ENCODE peak calls at places on chromosomes 12 and 14, in five cellular contexts. One of them, this sample, is unnamed.

GRCh38 chr12:32647275-32647674 is 31.8 kb upstream of the DNM1L start:
- DNase-seq in KG1: no peak
- DNase-seq in left ventricle myocardium inferior: no peak
- DNase-seq in glutamatergic neuron: no peak
- DNase-seq in stimulated activated CD8-positive, alpha-beta memory T cell treated with anti-CD3 and anti-CD28 coated beads, Interleukin-4, amount 100 ng/mL, for 48 hours: no peak
- DNase-seq in this sample: no peak

GRCh38 chr14:35234007-35234406 is 58.2 kb upstream of the PSMA6 start:
- DNase-seq in stimulated activated CD8-positive, alpha-beta memory T cell treated with anti-CD3 and anti-CD28 coated beads, Interleukin-4, amount 100 ng/mL, for 48 hours: no peak
- DNase-seq in left ventricle myocardium inferior: no peak
- DNase-seq in KG1: no peak
- DNase-seq in glutamatergic neuron: no peak
- DNase-seq in this sample: no peak

GRCh38 chr14:45199246-45199645 is 53.8 kb downstream of the MIS18BP1 start:
- DNase-seq in KG1: no peak
- DNase-seq in left ventricle myocardium inferior: no peak
- DNase-seq in stimulated activated CD8-positive, alpha-beta memory T cell treated with anti-CD3 and anti-CD28 coated beads, Interleukin-4, amount 100 ng/mL, for 48 hours: no peak
- DNase-seq in glutamatergic neuron: no peak
- DNase-seq in this sample: no peak

GRCh38 chr14:68510201-68510600 is 282.7 kb downstream of the ZFP36L1 start:
- DNase-seq in left ventricle myocardium inferior: peak
- DNase-seq in KG1: no peak
- DNase-seq in stimulated activated CD8-positive, alpha-beta memory T cell treated with anti-CD3 and anti-CD28 coated beads, Interleukin-4, amount 100 ng/mL, for 48 hours: no peak
- DNase-seq in glutamatergic neuron: no peak
- DNase-seq in this sample: peak

GRCh38 chr12:127272864-127273263 is 994.1 kb upstream of the TMEM132C start:
- DNase-seq in left ventricle myocardium inferior: no peak
- DNase-seq in glutamatergic neuron: no peak
- DNase-seq in stimulated activated CD8-positive, alpha-beta memory T cell treated with anti-CD3 and anti-CD28 coated beads, Interleukin-4, amount 100 ng/mL, for 48 hours: no peak
- DNase-seq in KG1: no peak
- DNase-seq in this sample: no peak

GRCh38 chr14:68795602-68796417 is 2.9 kb upstream of the ZFP36L1 start:
- DNase-seq in left ventricle myocardium inferior: peak
- DNase-seq in KG1: peak
- DNase-seq in stimulated activated CD8-positive, alpha-beta memory T cell treated with anti-CD3 and anti-CD28 coated beads, Interleukin-4, amount 100 ng/mL, for 48 hours: peak
- DNase-seq in glutamatergic neuron: peak
- DNase-seq in this sample: peak

GRCh38 chr12:104137175-104137901 is 672 bp downstream of the NFYB start:
- DNase-seq in stimulated activated CD8-positive, alpha-beta memory T cell treated with anti-CD3 and anti-CD28 coated beads, Interleukin-4, amount 100 ng/mL, for 48 hours: peak
- DNase-seq in left ventricle myocardium inferior: peak
- DNase-seq in glutamatergic neuron: peak
- DNase-seq in KG1: no peak
- DNase-seq in this sample: peak

GRCh38 chr14:88614218-88614907 is 51.5 kb downstream of the ZC3H14 start:
- DNase-seq in glutamatergic neuron: no peak
- DNase-seq in KG1: no peak
- DNase-seq in left ventricle myocardium inferior: no peak
- DNase-seq in stimulated activated CD8-positive, alpha-beta memory T cell treated with anti-CD3 and anti-CD28 coated beads, Interleukin-4, amount 100 ng/mL, for 48 hours: no peak
- DNase-seq in this sample: no peak

GRCh38 chr12:69022674-69023073 is 89.7 kb upstream of the CPM start:
- DNase-seq in stimulated activated CD8-positive, alpha-beta memory T cell treated with anti-CD3 and anti-CD28 coated beads, Interleukin-4, amount 100 ng/mL, for 48 hours: no peak
- DNase-seq in left ventricle myocardium inferior: no peak
- DNase-seq in KG1: no peak
- DNase-seq in glutamatergic neuron: no peak
- DNase-seq in this sample: no peak

GRCh38 chr12:58443273-58443980 is 476.9 kb downstream of the LRIG3 start:
- DNase-seq in left ventricle myocardium inferior: no peak
- DNase-seq in stimulated activated CD8-positive, alpha-beta memory T cell treated with anti-CD3 and anti-CD28 coated beads, Interleukin-4, amount 100 ng/mL, for 48 hours: peak
- DNase-seq in KG1: no peak
- DNase-seq in glutamatergic neuron: peak
- DNase-seq in this sample: no peak

GRCh38 chr14:77654001-77654431 is 37.6 kb upstream of the SPTLC2 start:
- DNase-seq in left ventricle myocardium inferior: no peak
- DNase-seq in KG1: no peak
- DNase-seq in stimulated activated CD8-positive, alpha-beta memory T cell treated with anti-CD3 and anti-CD28 coated beads, Interleukin-4, amount 100 ng/mL, for 48 hours: no peak
- DNase-seq in glutamatergic neuron: no peak
- DNase-seq in this sample: no peak

GRCh38 chr14:94079891-94080605 is 954 bp downstream of the DDX24 start:
- DNase-seq in KG1: no peak
- DNase-seq in left ventricle myocardium inferior: no peak
- DNase-seq in glutamatergic neuron: no peak
- DNase-seq in stimulated activated CD8-positive, alpha-beta memory T cell treated with anti-CD3 and anti-CD28 coated beads, Interleukin-4, amount 100 ng/mL, for 48 hours: no peak
- DNase-seq in this sample: no peak

GRCh38 chr14:82011460-82011859 is 477.8 kb upstream of the SEL1L start:
- DNase-seq in KG1: no peak
- DNase-seq in stimulated activated CD8-positive, alpha-beta memory T cell treated with anti-CD3 and anti-CD28 coated beads, Interleukin-4, amount 100 ng/mL, for 48 hours: no peak
- DNase-seq in left ventricle myocardium inferior: no peak
- DNase-seq in glutamatergic neuron: no peak
- DNase-seq in this sample: no peak

GRCh38 chr12:47819902-47820630 is at the start of gene HDAC7:
- DNase-seq in left ventricle myocardium inferior: peak
- DNase-seq in glutamatergic neuron: peak
- DNase-seq in stimulated activated CD8-positive, alpha-beta memory T cell treated with anti-CD3 and anti-CD28 coated beads, Interleukin-4, amount 100 ng/mL, for 48 hours: peak
- DNase-seq in KG1: peak
- DNase-seq in this sample: peak

GRCh38 chr14:87121716-87122115 is 871.3 kb downstream of the GALC start:
- DNase-seq in KG1: no peak
- DNase-seq in left ventricle myocardium inferior: no peak
- DNase-seq in glutamatergic neuron: no peak
- DNase-seq in stimulated activated CD8-positive, alpha-beta memory T cell treated with anti-CD3 and anti-CD28 coated beads, Interleukin-4, amount 100 ng/mL, for 48 hours: no peak
- DNase-seq in this sample: no peak

GRCh38 chr14:28772613-28773012 is 6.0 kb downstream of the FOXG1 start:
- DNase-seq in KG1: no peak
- DNase-seq in glutamatergic neuron: no peak
- DNase-seq in stimulated activated CD8-positive, alpha-beta memory T cell treated with anti-CD3 and anti-CD28 coated beads, Interleukin-4, amount 100 ng/mL, for 48 hours: no peak
- DNase-seq in left ventricle myocardium inferior: no peak
- DNase-seq in this sample: no peak

GRCh38 chr12:77226398-77226797 is 161.0 kb upstream of the E2F7 start:
- DNase-seq in stimulated activated CD8-positive, alpha-beta memory T cell treated with anti-CD3 and anti-CD28 coated beads, Interleukin-4, amount 100 ng/mL, for 48 hours: no peak
- DNase-seq in glutamatergic neuron: no peak
- DNase-seq in left ventricle myocardium inferior: no peak
- DNase-seq in KG1: no peak
- DNase-seq in this sample: no peak

GRCh38 chr14:23366163-23366921 is 1.4 kb upstream of the EFS start:
- DNase-seq in stimulated activated CD8-positive, alpha-beta memory T cell treated with anti-CD3 and anti-CD28 coated beads, Interleukin-4, amount 100 ng/mL, for 48 hours: no peak
- DNase-seq in KG1: no peak
- DNase-seq in glutamatergic neuron: peak
- DNase-seq in left ventricle myocardium inferior: peak
- DNase-seq in this sample: peak

GRCh38 chr14:91338369-91338768 is 79.3 kb downstream of the CCDC88C start:
- DNase-seq in stimulated activated CD8-positive, alpha-beta memory T cell treated with anti-CD3 and anti-CD28 coated beads, Interleukin-4, amount 100 ng/mL, for 48 hours: no peak
- DNase-seq in glutamatergic neuron: no peak
- DNase-seq in left ventricle myocardium inferior: no peak
- DNase-seq in KG1: no peak
- DNase-seq in this sample: no peak

GRCh38 chr12:76264617-76265016 is 83.6 kb downstream of the BBS10 start:
- DNase-seq in left ventricle myocardium inferior: no peak
- DNase-seq in stimulated activated CD8-positive, alpha-beta memory T cell treated with anti-CD3 and anti-CD28 coated beads, Interleukin-4, amount 100 ng/mL, for 48 hours: no peak
- DNase-seq in glutamatergic neuron: no peak
- DNase-seq in KG1: no peak
- DNase-seq in this sample: no peak

GRCh38 chr12:123995023-123995422 is 22.0 kb downstream of the ZNF664 start:
- DNase-seq in glutamatergic neuron: no peak
- DNase-seq in stimulated activated CD8-positive, alpha-beta memory T cell treated with anti-CD3 and anti-CD28 coated beads, Interleukin-4, amount 100 ng/mL, for 48 hours: no peak
- DNase-seq in left ventricle myocardium inferior: no peak
- DNase-seq in KG1: no peak
- DNase-seq in this sample: no peak

This sample was measured in psoas muscle.